ENCODE peak calls at places on chromosomes 5 and 9, in nine cellular contexts. One of them, this sample, is unnamed.

GRCh38 chr5:1156033-1156753 is 44.3 kb upstream of the SLC12A7 start:
- DNase-seq in IMR-90: no peak
- DNase-seq in sigmoid colon: no peak
- DNase-seq in A549: no peak
- DNase-seq in body of pancreas: no peak
- DNase-seq in tibial nerve: no peak
- DNase-seq in suprapubic skin: no peak
- DNase-seq in Peyer's patch: no peak
- DNase-seq in heart left ventricle: no peak
- DNase-seq in this sample: no peak

GRCh38 chr5:131758520-131758900 is 38.3 kb downstream of the FNIP1 start:
- DNase-seq in IMR-90: peak; percentile 57
- DNase-seq in sigmoid colon: no peak
- DNase-seq in A549: no peak
- DNase-seq in body of pancreas: no peak
- DNase-seq in tibial nerve: no peak
- DNase-seq in suprapubic skin: no peak
- DNase-seq in Peyer's patch: no peak
- DNase-seq in heart left ventricle: no peak
- DNase-seq in this sample: no peak

GRCh38 chr5:136750507-136750906 is 385.2 kb upstream of the TRPC7 start:
- DNase-seq in IMR-90: no peak
- DNase-seq in sigmoid colon: no peak
- DNase-seq in A549: no peak
- DNase-seq in body of pancreas: no peak
- DNase-seq in tibial nerve: no peak
- DNase-seq in suprapubic skin: no peak
- DNase-seq in Peyer's patch: no peak
- DNase-seq in heart left ventricle: no peak
- DNase-seq in this sample: no peak

GRCh38 chr9:15482146-15482545 is 28.6 kb downstream of the PSIP1 start:
- DNase-seq in IMR-90: no peak
- DNase-seq in sigmoid colon: no peak
- DNase-seq in A549: no peak
- DNase-seq in body of pancreas: no peak
- DNase-seq in tibial nerve: no peak
- DNase-seq in suprapubic skin: no peak
- DNase-seq in Peyer's patch: no peak
- DNase-seq in heart left ventricle: no peak
- DNase-seq in this sample: no peak

GRCh38 chr5:100595152-100595811 is 60.1 kb downstream of the FAM174A start:
- DNase-seq in IMR-90: peak; percentile 97
- DNase-seq in sigmoid colon: no peak
- DNase-seq in A549: peak; percentile 64
- DNase-seq in body of pancreas: peak; percentile 78
- DNase-seq in tibial nerve: no peak
- DNase-seq in suprapubic skin: no peak
- DNase-seq in Peyer's patch: no peak
- DNase-seq in heart left ventricle: peak; percentile 41
- DNase-seq in this sample: no peak

GRCh38 chr9:76564300-76564699 is 105.3 kb downstream of the GCNT1 start:
- DNase-seq in IMR-90: peak; percentile 47
- DNase-seq in sigmoid colon: no peak
- DNase-seq in A549: no peak
- DNase-seq in body of pancreas: no peak
- DNase-seq in tibial nerve: no peak
- DNase-seq in suprapubic skin: no peak
- DNase-seq in Peyer's patch: no peak
- DNase-seq in heart left ventricle: no peak
- DNase-seq in this sample: no peak

GRCh38 chr5:12330993-12331588 is 426.8 kb upstream of the CTNND2 start:
- DNase-seq in IMR-90: no peak
- DNase-seq in sigmoid colon: no peak
- DNase-seq in A549: no peak
- DNase-seq in body of pancreas: no peak
- DNase-seq in tibial nerve: no peak
- DNase-seq in suprapubic skin: no peak
- DNase-seq in Peyer's patch: no peak
- DNase-seq in heart left ventricle: no peak
- DNase-seq in this sample: no peak

GRCh38 chr5:175863316-175863715 is 8.1 kb upstream of the CPLX2 start:
- DNase-seq in IMR-90: no peak
- DNase-seq in sigmoid colon: no peak
- DNase-seq in A549: no peak
- DNase-seq in body of pancreas: no peak
- DNase-seq in tibial nerve: no peak
- DNase-seq in suprapubic skin: no peak
- DNase-seq in Peyer's patch: no peak
- DNase-seq in heart left ventricle: no peak
- DNase-seq in this sample: no peak

DNA sequence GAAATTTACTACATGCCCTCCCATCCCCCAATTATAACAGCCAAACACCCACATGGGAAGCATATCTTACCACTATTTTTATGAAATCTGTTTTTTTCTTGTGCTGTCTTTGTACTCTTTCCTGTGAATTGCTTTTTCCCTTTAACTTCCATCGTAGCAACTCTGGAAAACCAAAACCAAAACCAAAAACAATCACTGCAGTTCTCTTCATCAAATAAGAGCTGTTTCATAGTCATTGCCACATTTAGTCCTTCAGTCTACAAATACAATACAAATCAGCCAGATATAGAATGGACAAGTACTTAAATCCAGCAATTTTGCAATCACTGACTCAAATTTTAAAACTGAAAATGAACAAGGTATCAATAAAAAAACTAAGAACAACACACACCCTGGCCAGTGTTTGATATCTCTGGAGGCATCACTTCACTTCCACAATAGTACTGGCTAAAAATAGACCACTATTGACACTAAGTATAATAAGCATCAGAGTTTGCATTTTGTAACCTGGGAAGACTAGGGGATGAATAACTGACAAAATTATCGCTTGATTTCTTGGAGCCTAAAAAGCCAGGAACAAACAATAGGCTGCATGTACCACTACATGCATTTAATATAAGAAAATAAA is 5.4 kb downstream of the PUM3 start:
- DNase-seq in IMR-90: peak; percentile 17
- DNase-seq in sigmoid colon: no peak
- DNase-seq in A549: no peak
- DNase-seq in body of pancreas: no peak
- DNase-seq in tibial nerve: no peak
- DNase-seq in suprapubic skin: no peak
- DNase-seq in Peyer's patch: no peak
- DNase-seq in heart left ventricle: no peak
- DNase-seq in this sample: no peak
- H3K4me3 ChIP-seq in IMR-90: peak overlapping the region; percentile 32
- H3K4me3 ChIP-seq in sigmoid colon: no peak overlapping the region
- H3K4me3 ChIP-seq in A549: peak overlapping the region; percentile 22
- H3K4me3 ChIP-seq in body of pancreas: no peak overlapping the region
- H3K4me3 ChIP-seq in tibial nerve: peak overlapping the region; percentile 20
- H3K4me3 ChIP-seq in suprapubic skin: no peak overlapping the region
- H3K4me3 ChIP-seq in Peyer's patch: peak overlapping the region; percentile 5
- H3K4me3 ChIP-seq in heart left ventricle: no peak overlapping the region
- H3K4me3 ChIP-seq in this sample: no peak overlapping the region

GRCh38 chr5:69170969-69171368 is 4.0 kb downstream of the CCNB1 start:
- DNase-seq in IMR-90: no peak
- DNase-seq in sigmoid colon: no peak
- DNase-seq in A549: no peak
- DNase-seq in body of pancreas: no peak
- DNase-seq in tibial nerve: no peak
- DNase-seq in suprapubic skin: no peak
- DNase-seq in Peyer's patch: no peak
- DNase-seq in heart left ventricle: no peak
- DNase-seq in this sample: no peak

GRCh38 chr5:69167488-69167845 is 517 bp downstream of the CCNB1 start:
- DNase-seq in IMR-90: no peak
- DNase-seq in sigmoid colon: no peak
- DNase-seq in A549: no peak
- DNase-seq in body of pancreas: no peak
- DNase-seq in tibial nerve: no peak
- DNase-seq in suprapubic skin: no peak
- DNase-seq in Peyer's patch: no peak
- DNase-seq in heart left ventricle: no peak
- DNase-seq in this sample: no peak

GRCh38 chr5:69166686-69167487 is at the start of gene CCNB1:
- DNase-seq in IMR-90: peak; percentile 94
- DNase-seq in sigmoid colon: peak; percentile 98
- DNase-seq in A549: peak; percentile 98
- DNase-seq in body of pancreas: peak; percentile 98
- DNase-seq in tibial nerve: peak; percentile 92
- DNase-seq in suprapubic skin: peak; percentile 97
- DNase-seq in Peyer's patch: peak; percentile 96
- DNase-seq in heart left ventricle: peak; percentile 98
- DNase-seq in this sample: peak; percentile 99
- TF ChIP-seq POLR2A in IMR-90: peak; percentile 67
- TF ChIP-seq POLR2A in sigmoid colon: no peak
- TF ChIP-seq POLR2A in A549: peak; percentile 52
- TF ChIP-seq POLR2A in body of pancreas: peak; percentile 43
- TF ChIP-seq POLR2A in tibial nerve: peak; percentile 38
- TF ChIP-seq POLR2A in suprapubic skin: no peak
- TF ChIP-seq POLR2A in Peyer's patch: no peak
- TF ChIP-seq POLR2A in heart left ventricle: no peak
- TF ChIP-seq POLR2A in this sample: no peak

DNA sequence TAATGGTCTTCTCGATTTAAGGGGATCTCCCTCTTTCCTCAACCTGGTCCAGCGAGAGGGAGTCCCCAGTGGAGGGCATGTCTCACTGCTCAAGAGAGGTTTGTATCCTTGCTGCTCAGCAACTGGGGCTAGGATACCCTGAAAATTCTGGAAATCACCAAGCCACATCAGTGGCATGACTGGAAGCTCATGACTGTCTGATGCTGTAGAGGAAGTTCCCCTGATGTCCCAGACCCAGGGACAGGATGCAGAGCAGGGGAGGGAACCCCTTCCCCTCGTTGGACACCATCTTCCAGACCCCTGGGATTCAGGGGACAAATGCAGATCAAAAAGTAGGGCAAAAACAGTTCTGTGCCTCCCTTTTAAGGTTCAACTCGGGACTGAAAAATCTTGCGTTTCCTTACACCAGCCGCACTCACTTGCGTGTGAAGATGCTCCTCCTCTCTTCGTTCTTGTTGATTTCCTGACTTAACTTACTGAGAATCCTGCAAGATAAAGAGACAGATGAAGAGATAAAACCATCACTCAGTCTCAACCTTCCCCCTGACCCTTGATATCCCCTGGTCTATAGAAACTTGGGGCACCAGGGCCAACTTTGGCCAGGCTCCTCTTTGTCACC is 22.1 kb downstream of the LCP2 start:
- DNase-seq in IMR-90: no peak
- DNase-seq in sigmoid colon: no peak
- DNase-seq in A549: no peak
- DNase-seq in body of pancreas: no peak
- DNase-seq in tibial nerve: no peak
- DNase-seq in suprapubic skin: no peak
- DNase-seq in Peyer's patch: no peak
- DNase-seq in heart left ventricle: no peak
- DNase-seq in this sample: no peak
- H3K4me3 ChIP-seq in IMR-90: no peak overlapping the region
- H3K4me3 ChIP-seq in sigmoid colon: no peak overlapping the region
- H3K4me3 ChIP-seq in A549: no peak overlapping the region
- H3K4me3 ChIP-seq in body of pancreas: no peak overlapping the region
- H3K4me3 ChIP-seq in tibial nerve: no peak overlapping the region
- H3K4me3 ChIP-seq in suprapubic skin: no peak overlapping the region
- H3K4me3 ChIP-seq in Peyer's patch: no peak overlapping the region
- H3K4me3 ChIP-seq in heart left ventricle: no peak overlapping the region
- H3K4me3 ChIP-seq in this sample: no peak overlapping the region

GRCh38 chr9:35757527-35758275 is 3.6 kb upstream of the MSMP start:
- DNase-seq in IMR-90: no peak
- DNase-seq in sigmoid colon: no peak
- DNase-seq in A549: peak; percentile 74
- DNase-seq in body of pancreas: no peak
- DNase-seq in tibial nerve: no peak
- DNase-seq in suprapubic skin: no peak
- DNase-seq in Peyer's patch: peak; percentile 45
- DNase-seq in heart left ventricle: peak; percentile 51
- DNase-seq in this sample: no peak
- TF ChIP-seq POLR2A in IMR-90: no peak
- TF ChIP-seq POLR2A in sigmoid colon: no peak
- TF ChIP-seq POLR2A in A549: peak; percentile 59
- TF ChIP-seq POLR2A in body of pancreas: no peak
- TF ChIP-seq POLR2A in tibial nerve: no peak
- TF ChIP-seq POLR2A in suprapubic skin: no peak
- TF ChIP-seq POLR2A in Peyer's patch: no peak
- TF ChIP-seq POLR2A in heart left ventricle: no peak
- TF ChIP-seq POLR2A in this sample: no peak

GRCh38 chr9:133636902-133637301 is 739 bp downstream of the DBH start:
- DNase-seq in IMR-90: no peak
- DNase-seq in sigmoid colon: no peak
- DNase-seq in A549: no peak
- DNase-seq in body of pancreas: no peak
- DNase-seq in tibial nerve: no peak
- DNase-seq in suprapubic skin: no peak
- DNase-seq in Peyer's patch: no peak
- DNase-seq in heart left ventricle: no peak
- DNase-seq in this sample: no peak

GRCh38 chr9:133637451-133638055 is 1.4 kb downstream of the DBH start:
- DNase-seq in IMR-90: no peak
- DNase-seq in sigmoid colon: no peak
- DNase-seq in A549: no peak
- DNase-seq in body of pancreas: no peak
- DNase-seq in tibial nerve: no peak
- DNase-seq in suprapubic skin: no peak
- DNase-seq in Peyer's patch: no peak
- DNase-seq in heart left ventricle: no peak
- DNase-seq in this sample: no peak

GRCh38 chr9:133639613-133640012 is 3.5 kb downstream of the DBH start:
- DNase-seq in IMR-90: no peak
- DNase-seq in sigmoid colon: no peak
- DNase-seq in A549: no peak
- DNase-seq in body of pancreas: no peak
- DNase-seq in tibial nerve: no peak
- DNase-seq in suprapubic skin: no peak
- DNase-seq in Peyer's patch: no peak
- DNase-seq in heart left ventricle: no peak
- DNase-seq in this sample: no peak

GRCh38 chr9:133638711-133639110 is 2.5 kb downstream of the DBH start:
- DNase-seq in IMR-90: no peak
- DNase-seq in sigmoid colon: no peak
- DNase-seq in A549: no peak
- DNase-seq in body of pancreas: no peak
- DNase-seq in tibial nerve: no peak
- DNase-seq in suprapubic skin: no peak
- DNase-seq in Peyer's patch: no peak
- DNase-seq in heart left ventricle: no peak
- DNase-seq in this sample: no peak

GRCh38 chr9:133638076-133638475 is 1.9 kb downstream of the DBH start:
- DNase-seq in IMR-90: no peak
- DNase-seq in sigmoid colon: no peak
- DNase-seq in A549: no peak
- DNase-seq in body of pancreas: no peak
- DNase-seq in tibial nerve: no peak
- DNase-seq in suprapubic skin: no peak
- DNase-seq in Peyer's patch: no peak
- DNase-seq in heart left ventricle: no peak
- DNase-seq in this sample: no peak
- H3K4me3 ChIP-seq in IMR-90: no peak overlapping the region
- H3K4me3 ChIP-seq in sigmoid colon: no peak overlapping the region
- H3K4me3 ChIP-seq in A549: no peak overlapping the region
- H3K4me3 ChIP-seq in body of pancreas: no peak overlapping the region
- H3K4me3 ChIP-seq in tibial nerve: no peak overlapping the region
- H3K4me3 ChIP-seq in suprapubic skin: no peak overlapping the region
- H3K4me3 ChIP-seq in Peyer's patch: no peak overlapping the region
- H3K4me3 ChIP-seq in heart left ventricle: no peak overlapping the region
- H3K4me3 ChIP-seq in this sample: no peak overlapping the region